ENCODE peak calls at places on chromosomes 1 and 21, in ten cellular contexts. F, Z, D, N, O, I, X, C, E and Y are unnamed samples.

GRCh38 chr1:21261551-21262281 is 28.5 kb downstream of the ECE1 start:
- DNase-seq in F (peak; percentile 96), Z (peak; percentile 29), D (no peak), N (peak; percentile 50), O (no peak), I (peak; percentile 65), X (peak; percentile 98), C (no peak), E (peak; percentile 95), Y (no peak)

GRCh38 chr1:207335695-207336363 is 14.4 kb downstream of the CD55 start:
- DNase-seq in F (no peak), Z (no peak), D (no peak), N (no peak), O (no peak), I (peak; percentile 25), X (peak; percentile 66), C (no peak), E (no peak), Y (no peak)

GRCh38 chr1:22321917-22322316 is 129.7 kb upstream of the ZBTB40 start:
- DNase-seq in F (no peak), Z (no peak), D (no peak), N (no peak), O (no peak), I (no peak), X (no peak), C (no peak), E (no peak), Y (no peak)

GRCh38 chr21:42102516-42102915 is 31.4 kb downstream of the UMODL1 start:
- DNase-seq in F (no peak), Z (no peak), D (no peak), N (no peak), O (no peak), I (no peak), X (no peak), C (no peak), E (no peak), Y (no peak)

GRCh38 chr1:43530483-43531452 is at the start of gene PTPRF:
- DNase-seq in F (no peak), Z (peak; percentile 37), D (no peak), N (peak; percentile 78), O (peak; percentile 24), I (peak; percentile 34), X (peak; percentile 84), C (peak; percentile 32), E (peak; percentile 83), Y (no peak)

GRCh38 chr1:245953876-245954660 is 553.0 kb downstream of the SMYD3 start:
- DNase-seq in F (no peak), Z (no peak), D (no peak), N (no peak), O (peak; percentile 33), I (peak; percentile 15), X (peak; percentile 17), C (no peak), E (peak; percentile 21), Y (peak; percentile 8)

GRCh38 chr1:225961659-225962439 is 20.8 kb upstream of the LEFTY2 start:
- DNase-seq in F (no peak), Z (no peak), D (no peak), N (no peak), O (no peak), I (no peak), X (no peak), C (no peak), E (no peak), Y (no peak)

GRCh38 chr1:225737179-225737578 is 40.4 kb upstream of the SRP9 start:
- DNase-seq in F (peak; percentile 12), Z (no peak), D (no peak), N (no peak), O (no peak), I (no peak), X (peak; percentile 34), C (no peak), E (peak; percentile 37), Y (no peak)

GRCh38 chr1:32056598-32056997 is 16.1 kb upstream of the TMEM39B start:
- DNase-seq in F (no peak), Z (no peak), D (no peak), N (no peak), O (no peak), I (no peak), X (no peak), C (no peak), E (no peak), Y (no peak)

GRCh38 chr21:34243562-34243961 is 120.2 kb upstream of the KCNE2 start:
- DNase-seq in F (peak; percentile 15), Z (peak; percentile 13), D (no peak), N (peak; percentile 27), O (peak; percentile 28), I (peak; percentile 47), X (peak; percentile 35), C (no peak), E (peak; percentile 18), Y (peak; percentile 16)

GRCh38 chr1:228802386-228803221 is 67.3 kb downstream of the RHOU start:
- DNase-seq in F (no peak), Z (no peak), D (no peak), N (no peak), O (no peak), I (no peak), X (peak; percentile 45), C (no peak), E (no peak), Y (no peak)

GRCh38 chr1:116873680-116874271 is 35.9 kb upstream of the PTGFRN start:
- DNase-seq in F (peak; percentile 16), Z (no peak), D (no peak), N (no peak), O (no peak), I (peak; percentile 62), X (peak; percentile 81), C (no peak), E (peak; percentile 71), Y (no peak)

GRCh38 chr1:180291004-180291403 is 60.9 kb downstream of the LHX4 start:
- DNase-seq in F (peak; percentile 15), Z (no peak), D (no peak), N (no peak), O (no peak), I (no peak), X (no peak), C (no peak), E (no peak), Y (no peak)

GRCh38 chr1:13535227-13535626 is 21.4 kb upstream of the LRRC38 start:
- DNase-seq in F (no peak), Z (no peak), D (no peak), N (no peak), O (no peak), I (no peak), X (no peak), C (no peak), E (no peak), Y (no peak)

GRCh38 chr21:36508948-36509347 is 29.0 kb upstream of the CLDN14 start:
- DNase-seq in F (no peak), Z (no peak), D (no peak), N (no peak), O (no peak), I (no peak), X (no peak), C (no peak), E (no peak), Y (no peak)

GRCh38 chr1:46393510-46393909 is 607 bp upstream of the FAAH start:
- DNase-seq in F (no peak), Z (no peak), D (no peak), N (no peak), O (no peak), I (no peak), X (no peak), C (no peak), E (no peak), Y (no peak)

GRCh38 chr1:111183681-111184080 is 16.8 kb downstream of the DENND2D start:
- DNase-seq in F (no peak), Z (no peak), D (no peak), N (no peak), O (no peak), I (no peak), X (no peak), C (no peak), E (no peak), Y (no peak)

GRCh38 chr1:6515771-6516170 is 24.3 kb upstream of the PLEKHG5 start:
- DNase-seq in F (no peak), Z (no peak), D (no peak), N (no peak), O (no peak), I (no peak), X (no peak), C (no peak), E (no peak), Y (no peak)

GRCh38 chr1:26733982-26734381 is 38.2 kb downstream of the ARID1A start:
- DNase-seq in F (peak; percentile 75), Z (no peak), D (no peak), N (no peak), O (peak; percentile 54), I (peak; percentile 45), X (peak; percentile 82), C (no peak), E (peak; percentile 43), Y (no peak)

GRCh38 chr1:116879478-116880133 is 30.1 kb upstream of the PTGFRN start:
- DNase-seq in F (no peak), Z (no peak), D (no peak), N (peak; percentile 38), O (no peak), I (no peak), X (no peak), C (no peak), E (no peak), Y (no peak)

GRCh38 chr21:38386967-38387366 is 111.3 kb downstream of the ERG start:
- DNase-seq in F (peak; percentile 12), Z (no peak), D (no peak), N (no peak), O (peak; percentile 42), I (peak; percentile 10), X (no peak), C (no peak), E (peak; percentile 63), Y (no peak)

GRCh38 chr1:94169126-94169525 is 48.2 kb upstream of the ABCA4 start:
- DNase-seq in F (no peak), Z (no peak), D (no peak), N (no peak), O (no peak), I (no peak), X (no peak), C (no peak), E (no peak), Y (no peak)

GRCh38 chr1:30933874-30934252 is 25.3 kb upstream of the SDC3 start:
- DNase-seq in F (no peak), Z (no peak), D (no peak), N (no peak), O (no peak), I (no peak), X (peak; percentile 75), C (no peak), E (no peak), Y (no peak)

GRCh38 chr1:178434360-178434759 is 62.4 kb downstream of the CLEC20A start:
- DNase-seq in F (no peak), Z (no peak), D (no peak), N (no peak), O (no peak), I (no peak), X (no peak), C (no peak), E (no peak), Y (no peak)

GRCh38 chr1:161209790-161210409 is 5.2 kb upstream of the FCER1G start:
- DNase-seq in F (peak; percentile 62), Z (peak; percentile 72), D (peak; percentile 51), N (peak; percentile 80), O (peak; percentile 84), I (peak; percentile 83), X (peak; percentile 81), C (peak; percentile 69), E (peak; percentile 67), Y (peak; percentile 79)

GRCh38 chr21:44889625-44890337 is 16.3 kb upstream of the PTTG1IP start:
- DNase-seq in F (no peak), Z (no peak), D (no peak), N (no peak), O (no peak), I (no peak), X (no peak), C (no peak), E (no peak), Y (no peak)

GRCh38 chr1:187203257-187203656 is 374.5 kb downstream of the PLA2G4A start:
- DNase-seq in F (peak; percentile 53), Z (no peak), D (no peak), N (no peak), O (no peak), I (no peak), X (peak; percentile 23), C (no peak), E (peak; percentile 69), Y (no peak)

GRCh38 chr1:107821340-107821739 is 143.6 kb downstream of the VAV3 start:
- DNase-seq in F (no peak), Z (peak; percentile 21), D (no peak), N (no peak), O (no peak), I (peak; percentile 44), X (no peak), C (no peak), E (no peak), Y (no peak)